ENCODE peak calls at places on chromosomes 5 and 9, in eight cellular contexts. X is A549, N is AG09319, J is WTC11, B is heart left ventricle, D is BE2C, K is PC-3, R is brain microvascular endothelial cell. O is an unnamed sample.

GRCh38 chr9:74935008-74935407 is 17.7 kb downstream of the C9orf40 start:
- DNase-seq in X (no peak), N (no peak), J (no peak), B (no peak), D (no peak), K (no peak), R (peak), O (no peak)

GRCh38 chr5:107108111-107108510 is 562.6 kb downstream of the EFNA5 start:
- DNase-seq in X (no peak), N (no peak), J (no peak), B (no peak), D (no peak), K (no peak), R (no peak), O (no peak)

GRCh38 chr9:134519403-134520070 is 122.1 kb upstream of the COL5A1 start:
- DNase-seq in X (no peak), N (no peak), J (no peak), B (no peak), D (peak), K (no peak), R (no peak), O (no peak)

GRCh38 chr9:27179245-27179870 is 70.3 kb downstream of the TEK start:
- DNase-seq in X (no peak), N (no peak), J (no peak), B (no peak), D (no peak), K (no peak), R (peak), O (no peak)

GRCh38 chr9:98673681-98674080 is 35.1 kb downstream of the GABBR2 start:
- DNase-seq in X (no peak), N (no peak), J (no peak), B (no peak), D (no peak), K (no peak), R (no peak), O (no peak)

GRCh38 chr9:123955637-123956036 is 25.7 kb upstream of the DENND1A start:
- DNase-seq in X (no peak), N (no peak), J (no peak), B (no peak), D (no peak), K (no peak), R (no peak), O (no peak)

GRCh38 chr9:75892168-75892901 is 1.9 kb downstream of the PCSK5 start:
- DNase-seq in X (peak), N (no peak), J (peak), B (peak), D (no peak), K (no peak), R (no peak), O (peak)

GRCh38 chr5:176394881-176395675 is 6.5 kb downstream of the HIGD2A start:
- DNase-seq in X (no peak), N (no peak), J (no peak), B (peak), D (peak), K (no peak), R (no peak), O (no peak)

GRCh38 chr9:1005043-1005667 is 28.7 kb downstream of the DMRT3 start:
- DNase-seq in X (peak), N (peak), J (peak), B (no peak), D (no peak), K (peak), R (peak), O (no peak)

GRCh38 chr5:152688561-152689274 is 283.6 kb upstream of the NMUR2 start:
- DNase-seq in X (peak), N (no peak), J (no peak), B (no peak), D (no peak), K (peak), R (peak), O (no peak)

GRCh38 chr5:2748841-2749513 is 2.5 kb downstream of the IRX2 start:
- DNase-seq in X (no peak), N (no peak), J (no peak), B (no peak), D (no peak), K (no peak), R (no peak), O (no peak)

GRCh38 chr5:173498871-173499470 is 117.5 kb downstream of the BOD1 start:
- DNase-seq in X (no peak), N (no peak), J (no peak), B (no peak), D (no peak), K (no peak), R (no peak), O (peak)

DNA sequence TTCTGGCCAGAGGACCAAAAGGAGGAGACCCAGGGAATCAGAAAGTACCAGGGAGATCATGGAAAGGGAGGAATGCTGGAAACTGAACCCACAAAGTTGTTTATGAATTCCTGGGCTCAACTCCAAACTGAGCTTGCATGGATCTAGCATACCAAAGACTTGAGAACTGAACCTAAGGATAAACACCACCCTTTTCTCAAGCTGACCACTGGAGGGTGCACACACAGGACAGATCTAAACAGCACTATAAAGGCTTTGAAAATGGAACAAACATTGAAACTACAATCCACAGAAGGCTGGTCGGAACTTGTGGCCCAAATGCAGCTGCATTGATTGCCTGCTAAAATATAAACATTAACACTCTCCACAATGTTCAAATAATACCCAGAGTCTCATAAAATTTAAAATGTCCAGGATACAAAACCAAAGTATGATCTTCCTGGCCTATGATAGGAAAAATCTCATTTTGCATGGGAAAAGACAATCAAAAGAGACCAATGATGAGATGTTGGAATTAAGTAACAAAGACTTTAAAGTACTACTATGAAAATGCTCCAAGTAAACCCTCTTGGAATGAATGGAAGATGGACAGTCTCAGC is 15.6 kb upstream of the IRF1 start:
- DNase-seq in X (peak), N (peak), J (no peak), B (no peak), D (no peak), K (peak), R (peak), O (no peak)
- TF ChIP-seq CTCF in X (peak), N (peak), J (no peak), B (peak), D (peak), K (peak), R (peak), O (peak)

DNA sequence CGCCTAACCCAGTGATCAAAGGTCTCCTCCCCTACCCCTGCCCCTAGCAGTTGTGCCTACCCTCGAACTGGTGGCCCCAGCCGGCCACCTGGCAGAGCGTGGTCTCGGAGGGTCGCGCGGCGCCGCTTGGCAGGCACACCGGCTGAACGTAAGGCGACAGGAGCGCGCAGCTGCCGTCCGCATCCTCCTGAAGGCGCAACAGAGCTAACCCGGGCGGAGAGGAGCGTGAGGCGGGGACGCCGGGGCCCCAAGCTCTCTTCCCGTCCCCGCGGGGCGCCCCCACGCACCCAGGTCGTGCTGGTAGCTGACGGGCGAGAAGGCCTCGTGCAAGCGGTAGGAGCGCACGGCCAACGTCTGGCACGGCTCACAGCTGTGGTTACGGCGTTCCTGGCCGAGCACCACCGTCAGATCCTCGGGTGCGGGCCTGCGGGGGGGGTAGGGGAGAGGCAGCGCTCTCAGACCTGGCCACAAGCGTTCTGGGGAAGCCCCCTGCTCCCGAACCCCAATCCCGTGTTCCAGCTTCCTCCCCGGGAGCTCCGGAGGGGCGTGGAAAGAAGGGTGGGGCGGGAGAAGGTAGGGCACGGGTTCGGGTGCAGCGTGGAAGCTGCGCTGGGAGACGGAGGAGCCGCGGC is 2.8 kb upstream of the PFN3 start:
- DNase-seq in X (peak), N (no peak), J (peak), B (no peak), D (peak), K (peak), R (no peak), O (peak)
- TF ChIP-seq CTCF in X (no peak), N (no peak), J (no peak), B (no peak), D (no peak), K (no peak), R (no peak), O (no peak)

GRCh38 chr5:75168026-75168750 is 68.5 kb downstream of the ANKRD31 start:
- DNase-seq in X (no peak), N (no peak), J (no peak), B (no peak), D (no peak), K (no peak), R (no peak), O (no peak)

DNA sequence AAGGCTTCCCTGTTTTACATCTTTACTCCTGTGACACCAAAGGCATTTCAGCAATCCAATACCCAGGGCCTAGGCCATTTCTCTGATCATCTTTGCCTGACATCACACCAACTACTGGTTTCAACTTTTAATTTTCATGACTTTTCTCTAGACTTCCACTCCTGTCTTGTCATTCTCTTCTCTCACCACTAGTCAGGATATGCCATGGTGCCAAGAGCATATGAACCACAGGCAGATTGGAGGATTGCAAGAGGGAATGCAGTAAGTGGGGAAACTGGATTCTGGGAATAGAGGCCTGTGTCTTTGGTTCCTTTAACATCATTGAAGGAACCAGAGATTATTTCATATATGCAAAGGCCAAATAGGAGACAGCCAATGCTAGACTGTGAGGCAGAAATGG is 69.3 kb downstream of the ANKRD31 start:
- DNase-seq in X (peak), N (no peak), J (no peak), B (no peak), D (no peak), K (peak), R (peak), O (no peak)
- TF ChIP-seq CTCF in X (no peak), N (no peak), J (no peak), B (no peak), D (peak), K (peak), R (peak), O (no peak)

DNA sequence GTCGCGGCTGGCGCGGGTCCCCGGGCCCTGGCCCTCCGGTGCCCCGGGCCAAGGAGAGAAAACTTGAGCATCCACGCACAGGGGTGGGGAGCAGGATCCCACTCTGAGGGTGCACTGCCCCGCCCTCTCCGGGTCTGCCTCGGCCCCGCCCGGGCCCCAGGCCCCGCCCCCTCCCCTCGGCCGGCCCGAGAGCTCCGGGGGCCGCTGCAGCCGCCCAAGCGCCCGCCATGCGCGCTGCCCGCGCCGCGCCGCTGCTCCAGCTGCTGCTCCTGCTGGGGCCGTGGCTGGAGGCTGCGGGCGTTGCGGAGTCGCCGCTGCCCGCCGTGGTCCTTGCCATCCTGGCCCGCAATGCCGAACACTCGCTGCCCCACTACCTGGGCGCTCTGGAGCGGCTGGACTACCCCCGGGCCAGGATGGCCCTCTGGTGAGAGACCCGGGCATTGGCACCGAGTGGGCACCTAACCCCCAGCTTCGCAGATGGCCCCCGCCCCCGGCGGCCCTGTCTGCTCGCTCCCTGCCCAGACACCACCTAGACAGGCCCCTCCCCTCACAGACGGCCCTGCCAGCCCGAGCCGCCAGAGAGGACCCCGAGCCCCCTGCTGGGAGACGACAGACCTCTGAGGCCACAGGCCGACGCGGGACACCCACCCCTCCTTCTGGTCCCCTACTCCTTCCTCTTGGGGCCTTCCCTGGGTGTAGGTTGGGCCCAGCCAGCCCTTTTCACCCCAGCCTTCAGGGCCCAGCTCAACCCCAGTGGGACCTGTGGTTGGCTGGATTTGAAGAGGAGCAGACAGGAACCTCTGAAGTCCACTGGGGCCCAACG is at the start of gene CERCAM:
- DNase-seq in X (peak), N (no peak), J (peak), B (peak), D (peak), K (peak), R (peak), O (peak)
- TF ChIP-seq CTCF in X (no peak), N (no peak), J (no peak), B (no peak), D (peak), K (no peak), R (peak), O (no peak)

DNA sequence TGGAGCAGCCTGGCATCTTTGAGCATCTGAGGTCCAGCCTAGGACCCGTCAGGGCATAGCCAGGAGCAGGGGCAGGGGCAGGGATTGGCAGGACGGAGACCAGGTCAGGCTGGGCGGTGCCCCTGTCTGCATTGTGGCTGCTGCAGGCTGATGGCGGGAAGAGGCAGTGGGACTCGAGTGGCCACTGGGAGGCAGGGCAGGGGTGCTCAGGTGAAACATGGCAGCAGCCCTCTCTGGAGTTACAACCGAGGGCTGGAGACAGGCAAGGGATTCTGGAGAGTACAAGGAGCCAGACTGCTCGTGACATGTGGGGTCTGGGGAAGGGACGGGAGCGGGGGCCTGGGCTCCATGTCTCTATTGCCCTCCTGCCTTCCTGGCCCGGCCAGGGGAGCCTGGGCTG is 97.4 kb upstream of the RAPGEF1 start:
- DNase-seq in X (peak), N (no peak), J (peak), B (peak), D (peak), K (peak), R (no peak), O (no peak)
- TF ChIP-seq CTCF in X (peak), N (peak), J (no peak), B (peak), D (peak), K (peak), R (peak), O (no peak)

DNA sequence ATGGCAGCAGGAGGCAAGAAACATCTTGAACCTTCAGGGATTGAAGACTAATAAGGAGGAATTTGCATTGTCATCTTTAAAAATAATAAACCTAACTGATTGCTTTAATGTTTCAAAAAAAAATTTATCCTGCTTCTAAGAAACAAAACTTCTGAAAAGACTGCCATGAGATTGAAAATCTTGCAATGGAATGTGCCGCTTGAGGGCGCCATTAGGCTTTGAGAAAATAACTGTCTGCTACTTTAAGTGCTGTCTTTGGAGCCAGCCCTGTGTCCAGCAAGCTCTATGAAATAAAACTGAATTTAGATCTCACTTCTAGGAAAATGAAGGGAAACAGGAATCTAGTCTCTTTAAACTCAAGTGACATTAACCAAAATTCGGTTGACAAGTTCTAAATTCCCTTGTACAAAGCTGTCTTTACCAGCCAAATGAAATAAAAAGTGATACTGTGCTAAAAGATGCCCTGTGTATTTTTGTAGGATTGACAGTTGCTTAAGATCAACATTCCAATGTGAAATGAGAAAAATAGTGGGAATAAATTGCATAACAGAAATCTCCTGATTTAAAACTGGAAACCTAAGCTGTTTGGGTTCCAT is 79.4 kb downstream of the ESM1 start:
- DNase-seq in X (peak), N (no peak), J (peak), B (peak), D (peak), K (peak), R (peak), O (peak)
- TF ChIP-seq CTCF in X (peak), N (peak), J (peak), B (peak), D (peak), K (peak), R (peak), O (peak)

DNA sequence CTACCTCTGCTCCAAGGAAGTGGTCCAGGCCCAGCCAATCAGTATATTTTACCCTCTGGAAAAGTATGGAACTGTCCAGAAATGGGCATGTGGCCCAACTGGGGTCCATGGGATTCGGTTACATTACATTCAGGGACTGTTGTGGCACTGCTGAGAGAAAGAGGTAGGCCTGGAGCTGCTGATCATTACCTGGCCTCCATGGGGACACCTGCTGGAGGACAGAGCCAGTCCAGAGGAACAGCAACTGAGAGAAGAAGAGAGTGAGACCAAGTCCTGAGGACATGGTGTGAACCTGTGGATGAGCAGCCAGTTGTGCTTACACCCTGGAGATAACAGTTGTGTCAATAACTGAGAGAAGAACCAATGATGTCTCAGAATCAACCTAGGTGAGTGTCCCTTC is 48.2 kb downstream of the HMHB1 start:
- DNase-seq in X (no peak), N (no peak), J (no peak), B (no peak), D (no peak), K (no peak), R (no peak), O (no peak)
- TF ChIP-seq CTCF in X (no peak), N (no peak), J (no peak), B (no peak), D (no peak), K (no peak), R (no peak), O (no peak)

GRCh38 chr9:7130421-7130820 is 372.6 kb downstream of the KDM4C start:
- DNase-seq in X (no peak), N (no peak), J (no peak), B (no peak), D (peak), K (no peak), R (no peak), O (no peak)
- TF ChIP-seq CTCF in X (no peak), N (no peak), J (no peak), B (no peak), D (no peak), K (no peak), R (no peak), O (no peak)